ENCODE peak calls at places on chromosomes 3 and 15, in four cellular contexts. G, Q, Z and B are unnamed samples.

GRCh38 chr3:12628813-12629212 is 35.1 kb downstream of the RAF1 start:
- DNase-seq in G (no peak), Q (no peak), Z (no peak), B (no peak)

GRCh38 chr15:61175024-61175423 is 54.1 kb downstream of the RORA start:
- DNase-seq in Z (no peak), G (peak; percentile 4), Q (no peak), B (no peak)

GRCh38 chr15:72934006-72934405 is 118.3 kb upstream of the NEO1 start:
- DNase-seq in Z (no peak), Q (no peak), G (peak; percentile 21), B (no peak)

GRCh38 chr3:68402519-68402918 is 529.8 kb downstream of the TAFA4 start:
- DNase-seq in G (no peak), Z (no peak), Q (no peak), B (no peak)

GRCh38 chr3:182937293-182938051 is 42.9 kb downstream of the DCUN1D1 start:
- DNase-seq in G (no peak), Q (peak; percentile 69), Z (no peak), B (no peak)

GRCh38 chr3:109023656-109024254 is 70.1 kb upstream of the GUCA1C start:
- DNase-seq in G (peak; percentile 47), Z (peak; percentile 19), Q (peak; percentile 4), B (peak; percentile 27)

GRCh38 chr15:72323752-72324151 is 3.8 kb upstream of the CELF6 start:
- DNase-seq in Q (no peak), Z (no peak), G (no peak), B (no peak)

GRCh38 chr3:122268257-122269024 is 56.6 kb upstream of the CSTA start:
- DNase-seq in Z (no peak), G (no peak), Q (no peak), B (no peak)

GRCh38 chr3:122533931-122534334 is 19.2 kb upstream of the KPNA1 start:
- DNase-seq in Z (peak; percentile 79), Q (peak; percentile 17), G (peak; percentile 87), B (no peak)

GRCh38 chr3:134317106-134317947 is 56.9 kb downstream of the AMOTL2 start:
- DNase-seq in Q (no peak), G (no peak), Z (no peak), B (no peak)

GRCh38 chr15:41125950-41126642 is 10.0 kb upstream of the INO80 start:
- DNase-seq in Q (no peak), G (no peak), Z (no peak), B (no peak)

GRCh38 chr15:76181705-76182107 is 121.9 kb downstream of the TMEM266 start:
- DNase-seq in Q (no peak), G (no peak), Z (peak; percentile 78), B (no peak)
- TF ChIP-seq RCOR1 in Q (no peak), G (no peak), Z (peak; percentile 96), B (no peak)

DNA sequence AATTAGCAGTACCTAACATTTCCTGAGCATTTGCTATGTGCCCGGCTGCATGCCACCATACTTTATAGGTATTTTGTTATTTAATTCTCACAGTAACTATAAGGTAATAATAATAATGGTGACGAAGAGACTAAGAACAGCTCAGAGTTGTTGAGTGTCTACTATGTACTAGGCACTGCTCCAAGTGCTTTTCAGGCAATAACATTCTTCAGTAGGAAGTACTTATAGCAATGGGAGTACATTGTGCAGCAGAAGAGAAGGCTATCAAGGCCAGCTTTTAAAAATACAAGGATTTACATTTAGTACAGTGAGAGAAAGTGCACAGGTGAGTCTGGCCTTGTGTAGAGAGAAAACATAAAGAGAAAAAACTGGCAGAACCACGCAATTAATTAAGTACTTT is 647.4 kb downstream of the FHIT start:
- DNase-seq in G (no peak), Z (no peak), Q (no peak), B (no peak)
- H3K27me3 ChIP-seq in G (no peaks in the 10 kb centered on the region), Z (no peaks in the 10 kb centered on the region), Q (no peaks in the 10 kb centered on the region), B (no peaks in the 10 kb centered on the region)

DNA sequence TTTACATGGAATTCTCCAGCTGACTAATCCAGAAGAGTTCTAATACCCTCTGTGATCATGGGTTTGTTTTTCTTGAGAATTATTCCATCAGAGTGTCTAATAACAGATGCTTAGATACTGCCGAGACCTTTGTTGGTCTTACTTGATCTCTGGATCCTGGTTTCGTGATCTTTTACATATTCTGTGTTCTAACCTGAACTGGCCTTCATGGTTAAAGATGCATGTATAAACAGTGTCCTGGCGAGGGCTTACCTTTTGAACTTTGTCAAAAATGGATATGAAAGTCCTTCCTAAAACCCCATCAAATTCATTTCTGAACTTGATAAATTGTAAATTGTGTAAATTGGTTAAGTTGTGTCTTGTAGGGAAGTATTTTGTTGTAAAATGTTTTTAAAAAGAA is 24.8 kb downstream of the UBE2Q2 start:
- DNase-seq in Q (no peak), Z (no peak), G (peak; percentile 30), B (no peak)
- H3K4me1 ChIP-seq in Q (peaks cover 23% of the 10 kb centered on the region), Z (peaks cover 12% of the 10 kb centered on the region), G (peaks cover 8% of the 10 kb centered on the region), B (no peaks in the 10 kb centered on the region)

GRCh38 chr15:59199775-59200465 is 6.7 kb upstream of the LDHAL6B start:
- DNase-seq in G (peak; percentile 85), Z (no peak), Q (no peak), B (no peak)
- TF ChIP-seq RCOR1 in G (no peak), Z (no peak), Q (no peak), B (no peak)

DNA sequence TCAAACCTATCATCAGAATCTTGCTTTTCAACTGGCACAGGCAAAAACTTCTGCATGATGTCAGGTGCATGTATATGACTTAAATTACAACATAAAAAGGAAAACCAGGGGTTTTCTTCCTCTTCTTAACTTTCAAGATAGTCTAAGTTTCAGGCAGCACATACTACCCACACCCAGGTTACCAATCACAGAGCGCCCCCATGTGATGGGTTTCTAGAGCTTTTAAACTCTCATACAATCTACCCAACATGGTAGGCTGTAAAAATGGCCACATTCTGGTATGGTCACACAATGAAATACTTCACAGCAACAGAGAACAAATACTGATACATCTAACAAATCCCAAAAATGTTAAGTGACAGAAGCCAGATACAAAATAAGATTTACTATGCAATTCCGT is 7.4 kb downstream of the MESD start:
- DNase-seq in G (no peak), Q (no peak), Z (no peak), B (no peak)
- H3K27me3 ChIP-seq in G (no peaks in the 10 kb centered on the region), Q (no peaks in the 10 kb centered on the region), Z (no peaks in the 10 kb centered on the region), B (no peaks in the 10 kb centered on the region)

DNA sequence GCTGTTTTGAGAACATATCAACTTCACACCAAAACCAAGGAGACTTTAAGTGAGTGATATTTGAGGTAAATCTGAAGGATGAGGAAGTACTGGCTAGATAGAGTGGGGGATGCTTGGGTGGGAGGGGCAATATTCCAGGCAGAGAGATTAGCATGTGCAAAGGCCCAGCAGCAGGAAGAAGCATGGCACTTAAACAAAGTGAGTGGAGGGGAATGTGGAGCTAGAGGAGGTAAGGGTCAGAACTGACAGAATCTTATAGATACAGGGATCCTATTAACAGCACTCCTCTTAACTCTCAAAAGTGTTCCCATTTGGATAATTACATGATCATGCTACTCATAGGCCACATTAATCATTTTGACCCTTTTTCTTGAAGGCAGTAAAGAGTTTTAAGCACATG is 41.4 kb upstream of the SPRED1 start:
- DNase-seq in Z (no peak), Q (no peak), G (no peak), B (no peak)
- H3K4me1 ChIP-seq in Z (no peaks in the 10 kb centered on the region), Q (no peaks in the 10 kb centered on the region), G (no peaks in the 10 kb centered on the region), B (no peaks in the 10 kb centered on the region)

GRCh38 chr15:58842713-58843396 is 71.8 kb downstream of the MINDY2 start:
- DNase-seq in Z (peak; percentile 21), G (no peak), Q (peak; percentile 17), B (no peak)

GRCh38 chr15:58840048-58840447 is 68.9 kb downstream of the MINDY2 start:
- DNase-seq in Q (no peak), Z (no peak), G (no peak), B (no peak)

DNA sequence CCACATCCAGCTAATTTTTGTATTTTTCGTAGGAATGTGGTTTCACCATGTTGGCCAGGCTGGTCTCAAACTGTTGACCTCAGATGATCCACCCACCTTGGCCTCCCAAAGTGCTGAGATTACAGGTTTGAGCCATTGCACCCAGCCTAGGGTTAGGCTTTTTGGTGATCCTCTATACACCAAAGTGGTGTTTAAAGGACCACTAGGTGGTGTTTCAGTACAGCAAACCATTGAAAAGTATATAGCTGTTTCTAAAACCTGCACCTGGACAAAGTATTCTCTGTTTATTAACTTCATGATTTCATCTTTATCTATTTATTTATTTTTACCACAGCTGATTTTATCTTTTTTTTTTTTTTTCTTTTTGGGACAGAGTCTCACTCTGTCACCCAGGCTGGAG is 68.4 kb downstream of the MINDY2 start:
- DNase-seq in Z (no peak), G (peak; percentile 4), Q (peak; percentile 25), B (no peak)
- TF ChIP-seq RCOR1 in Z (no peak), G (no peak), Q (no peak), B (no peak)

DNA sequence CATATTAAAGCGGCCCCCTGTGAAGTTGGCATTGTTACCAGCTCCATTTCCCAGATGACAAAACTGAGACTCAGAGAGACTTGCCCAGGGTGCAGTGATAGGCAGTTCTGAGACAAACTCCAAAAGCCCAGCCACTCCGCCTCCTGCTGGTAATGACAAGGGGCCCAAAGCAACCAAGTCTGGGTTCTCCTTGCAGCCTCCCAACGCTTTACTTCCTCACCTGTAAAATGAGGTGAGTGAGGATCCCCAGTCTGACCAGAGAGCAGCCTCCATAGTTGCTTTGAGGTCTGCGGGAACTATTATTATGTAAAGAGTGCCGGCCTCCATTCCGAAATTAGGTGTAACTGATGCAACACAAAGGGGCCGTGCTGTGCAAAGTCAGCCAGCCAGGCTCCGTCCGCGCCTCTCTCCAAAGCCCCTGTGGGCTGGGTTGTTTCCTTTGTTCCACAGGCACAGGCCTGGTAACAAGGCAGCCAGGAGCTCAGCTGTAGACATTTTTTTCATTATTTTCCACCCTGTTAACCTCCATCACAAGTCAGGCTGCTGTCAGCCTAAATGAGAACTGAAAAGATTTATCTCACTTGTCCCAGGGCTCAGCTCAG is 139.1 kb upstream of the RAD18 start:
- DNase-seq in G (no peak), Q (no peak), Z (no peak), B (peak; percentile 47)
- H3K27me3 ChIP-seq in G (peaks cover 18% of the 10 kb centered on the region), Q (peaks cover 69% of the 10 kb centered on the region), Z (no peaks in the 10 kb centered on the region), B (no peaks in the 10 kb centered on the region)

GRCh38 chr15:74958908-74959642 is 2.5 kb upstream of the RPP25 start:
- DNase-seq in G (no peak), Q (peak; percentile 7), Z (no peak), B (no peak)
- H3K4me1 ChIP-seq in G (peaks cover 8% of the 10 kb centered on the region), Q (peaks cover 30% of the 10 kb centered on the region), Z (peaks cover 30% of the 10 kb centered on the region), B (peaks cover 46% of the 10 kb centered on the region)